ENCODE peak calls at places on chromosomes 13 and 19, in four cellular contexts. T is endothelial cell of umbilical vein, U is A549, S is K562. C is an unnamed sample.

GRCh38 chr13:29758591-29759114 is 91.8 kb downstream of the UBL3 start:
- DNase-seq in U (no peak), T (no peak), S (peak), C (peak)

GRCh38 chr19:16327911-16328823 is 3.5 kb downstream of the KLF2 start:
- DNase-seq in S (no peak), T (peak), U (peak), C (peak)

GRCh38 chr19:6023085-6023682 is 45.2 kb upstream of the RANBP3 start:
- DNase-seq in S (no peak), T (peak), U (no peak), C (peak)

GRCh38 chr19:6856749-6857372 is 30.5 kb upstream of the ADGRE1 start:
- DNase-seq in U (no peak), S (no peak), T (no peak), C (no peak)

GRCh38 chr13:73924607-73925006 is 209.6 kb downstream of the KLF12 start:
- DNase-seq in T (no peak), S (no peak), U (no peak), C (no peak)

GRCh38 chr19:37635076-37636056 is 19.9 kb downstream of the ZFP30 start:
- DNase-seq in S (no peak), U (peak), T (no peak), C (no peak)

GRCh38 chr19:53892981-53893325 is 11.0 kb downstream of the PRKCG start:
- DNase-seq in U (peak), S (peak), T (no peak), C (peak)

GRCh38 chr19:5504115-5504514 is 48.9 kb downstream of the ZNRF4 start:
- DNase-seq in T (no peak), S (no peak), U (no peak), C (no peak)

GRCh38 chr19:28607066-28607583 is 605.8 kb downstream of the UQCRFS1 start:
- DNase-seq in T (no peak), U (no peak), S (no peak), C (no peak)

GRCh38 chr19:50266896-50267295 is 62.3 kb downstream of the KCNC3 start:
- DNase-seq in S (peak), T (no peak), U (no peak), C (no peak)

GRCh38 chr13:76837811-76838210 is 48.4 kb downstream of the KCTD12 start:
- DNase-seq in T (no peak), U (no peak), S (no peak), C (no peak)

GRCh38 chr13:27961227-27962085 is 7.7 kb downstream of the CDX2 start:
- DNase-seq in U (no peak), T (no peak), S (no peak), C (no peak)

GRCh38 chr19:4108767-4109625 is 14.9 kb downstream of the MAP2K2 start:
- DNase-seq in U (no peak), S (no peak), T (no peak), C (peak)

GRCh38 chr13:47033216-47033615 is 136.4 kb upstream of the HTR2A start:
- DNase-seq in S (peak), T (no peak), U (no peak), C (no peak)

GRCh38 chr13:113622791-113623490 is 35.1 kb downstream of the ATP4B start:
- DNase-seq in S (no peak), U (no peak), T (no peak), C (no peak)

GRCh38 chr13:27536361-27537101 is 83.8 kb downstream of the LNX2 start:
- DNase-seq in U (no peak), T (no peak), S (no peak), C (no peak)

GRCh38 chr13:70043685-70044084 is 63.9 kb upstream of the ATXN8OS start:
- DNase-seq in T (no peak), U (no peak), S (no peak), C (peak)

GRCh38 chr13:100423375-100423774 is 165.2 kb downstream of the GGACT start:
- DNase-seq in U (no peak), T (no peak), S (no peak), C (peak)

GRCh38 chr19:7482584-7483439 is 6.0 kb downstream of the PEX11G start:
- DNase-seq in U (no peak), S (peak), T (no peak), C (no peak)

GRCh38 chr13:26019881-26020535 is 31.8 kb downstream of the SHISA2 start:
- DNase-seq in S (no peak), T (peak), U (no peak), C (peak)

GRCh38 chr13:51663980-51664957 is 80.0 kb downstream of the WDFY2 start:
- DNase-seq in T (no peak), U (no peak), S (no peak), C (no peak)

GRCh38 chr13:79246575-79246949 is 159.5 kb downstream of the RBM26 start:
- DNase-seq in U (peak), S (no peak), T (no peak), C (peak)

GRCh38 chr13:29753593-29754485 is 96.6 kb downstream of the UBL3 start:
- DNase-seq in S (no peak), U (no peak), T (no peak), C (no peak)

DNA sequence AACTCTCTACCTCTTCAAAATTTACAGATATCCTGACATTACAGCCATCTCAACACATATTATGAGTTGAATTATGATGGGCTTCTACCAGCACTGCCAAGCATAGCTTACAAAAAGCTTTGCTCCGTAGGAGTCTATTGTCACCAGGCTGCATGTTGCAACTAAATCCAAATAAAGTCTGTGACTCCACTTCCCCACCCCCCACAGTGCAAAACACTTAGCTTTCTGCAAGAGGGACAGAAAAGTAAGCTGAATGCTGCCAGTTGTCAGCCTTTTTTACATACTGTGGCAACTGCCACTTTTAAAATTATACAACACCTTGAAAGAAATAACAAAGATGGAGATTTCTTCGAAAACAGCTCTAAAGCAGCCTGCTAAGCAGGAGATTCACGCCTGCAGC is 189.1 kb downstream of the FGF14 start:
- DNase-seq in U (no peak), T (no peak), S (no peak), C (no peak)
- TF ChIP-seq MYC in U (no peak), T (no peak), S (no peak), C (no peak)

DNA sequence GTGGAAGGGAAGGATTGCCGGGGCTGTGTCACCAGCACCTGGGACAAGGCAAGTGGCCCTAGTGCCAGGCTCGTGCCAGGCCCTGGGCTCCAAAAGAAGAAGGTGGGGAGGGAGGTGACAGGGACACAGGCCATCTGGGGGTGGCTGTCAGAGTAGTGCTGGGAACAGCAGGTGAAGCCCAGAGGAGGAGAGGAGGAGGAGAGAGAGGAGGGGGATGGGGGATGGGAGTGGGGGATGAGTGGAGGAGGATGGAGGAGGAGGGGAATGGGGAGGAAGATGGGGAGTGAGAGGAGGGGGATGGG is 18.7 kb downstream of the LSM4 start:
- DNase-seq in U (no peak), S (no peak), T (no peak), C (no peak)
- H3K4me3 ChIP-seq in U (peak), S (peak), T (no peak), C (peak)

DNA sequence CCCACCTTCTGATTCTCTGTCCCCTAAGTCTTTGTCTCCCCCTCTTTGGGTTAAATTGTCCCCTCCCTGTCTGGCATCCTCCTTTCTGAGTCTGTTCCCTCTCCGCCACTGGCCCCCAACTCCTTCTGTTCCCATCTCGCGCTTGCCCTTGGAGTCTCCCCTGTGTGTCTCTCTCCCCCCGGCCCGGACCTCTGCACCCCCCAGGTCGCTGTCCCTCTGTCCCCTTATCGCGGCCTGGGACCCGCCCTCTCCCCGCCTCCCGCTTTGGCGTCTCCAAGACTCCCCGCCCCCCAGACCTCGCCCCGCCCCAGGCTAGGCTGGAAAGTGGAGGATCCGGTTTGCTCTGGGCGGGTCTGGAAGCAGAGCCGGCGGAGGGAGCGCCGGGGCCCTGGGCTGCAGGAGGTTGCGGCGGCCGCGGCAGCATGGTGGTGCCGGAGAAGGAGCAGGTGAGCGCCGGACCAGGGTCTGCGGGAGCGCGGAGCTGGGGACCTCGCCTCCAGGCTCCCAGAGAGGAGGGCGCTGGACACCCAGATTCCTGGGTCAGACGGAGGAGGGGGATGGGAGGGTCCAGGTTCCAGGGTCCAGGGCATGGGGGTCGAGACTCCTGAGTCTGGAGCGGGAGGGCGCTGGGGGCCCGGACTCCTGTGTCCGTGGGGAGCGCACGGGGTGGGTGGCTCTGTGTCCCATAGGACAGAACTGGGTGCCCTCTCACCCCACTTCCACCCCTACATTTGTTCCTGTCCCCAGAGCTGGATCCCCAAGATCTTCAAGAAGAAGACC is at the start of gene TRPM4:
- DNase-seq in S (peak), U (peak), T (peak), C (peak)
- TF ChIP-seq POLR2A in S (peak), U (peak), T (peak), C (no peak)

DNA sequence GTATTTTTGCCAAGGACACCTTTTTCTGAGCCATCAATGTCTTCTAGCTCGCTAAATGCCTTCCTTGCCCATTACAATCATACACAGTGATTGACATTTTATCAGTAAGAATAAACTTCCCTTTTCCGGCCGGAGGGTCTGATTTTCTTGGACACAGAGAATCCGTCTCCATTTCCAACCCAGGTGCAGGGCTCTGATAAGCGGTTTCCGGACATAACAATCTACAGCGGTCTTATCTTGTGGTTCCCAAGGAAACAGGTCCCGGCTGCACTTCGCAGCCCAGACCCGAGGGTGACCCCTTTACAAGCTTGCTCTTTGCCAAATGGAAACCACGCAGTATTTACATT is 5.1 kb upstream of the ZNF77 start:
- DNase-seq in T (peak), U (peak), S (peak), C (peak)
- TF ChIP-seq MYC in T (no peak), U (no peak), S (no peak), C (no peak)

GRCh38 chr19:18009412-18010066 is 1.6 kb downstream of the ARRDC2 start:
- DNase-seq in S (no peak), T (no peak), U (no peak), C (peak)
- H3K4me3 ChIP-seq in S (no peak), T (no peak), U (no peak), C (no peak)

GRCh38 chr19:10384580-10384979 is 4.2 kb upstream of the TYK2 start:
- DNase-seq in S (no peak), T (no peak), U (no peak), C (no peak)

GRCh38 chr19:10379880-10380310 is 477 bp downstream of the TYK2 start:
- DNase-seq in T (peak), S (peak), U (no peak), C (no peak)

GRCh38 chr19:10378124-10378523 is 2.2 kb downstream of the TYK2 start:
- DNase-seq in U (no peak), S (no peak), T (no peak), C (no peak)

GRCh38 chr19:10380311-10381102 is at the start of gene TYK2:
- DNase-seq in T (peak), S (peak), U (peak), C (peak)
- TF ChIP-seq POLR2A in T (peak), S (peak), U (peak), C (peak)

DNA sequence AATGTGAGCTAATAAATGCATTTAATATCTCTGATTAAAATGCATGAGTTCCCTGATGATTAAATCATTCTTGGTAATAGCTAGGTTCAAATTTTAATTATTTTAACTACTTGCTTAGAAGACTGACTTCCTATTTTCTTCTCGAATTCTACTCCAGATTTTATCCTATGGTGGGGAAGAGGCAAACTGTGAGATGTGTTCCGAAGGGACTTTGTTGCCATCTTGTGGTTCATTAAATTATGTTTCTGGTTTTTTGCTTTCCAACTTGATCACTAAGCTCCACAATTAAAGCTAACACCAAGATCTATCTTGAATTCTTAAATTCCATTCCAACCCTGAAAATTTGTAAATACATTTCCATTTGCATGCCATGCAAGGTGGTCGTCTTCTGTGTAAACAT is 538.4 kb upstream of the PCDH20 start:
- DNase-seq in T (peak), U (peak), S (no peak), C (peak)
- TF ChIP-seq MYC in T (no peak), U (no peak), S (no peak), C (no peak)

GRCh38 chr13:33349996-33350826 is 64.7 kb upstream of the STARD13 start:
- DNase-seq in S (no peak), T (peak), U (no peak), C (no peak)

GRCh38 chr13:33345842-33346241 is 60.3 kb upstream of the STARD13 start:
- DNase-seq in S (no peak), U (no peak), T (no peak), C (no peak)

GRCh38 chr13:33347866-33348265 is 62.3 kb upstream of the STARD13 start:
- DNase-seq in U (no peak), T (no peak), S (no peak), C (no peak)

GRCh38 chr13:33349314-33349995 is 63.9 kb upstream of the STARD13 start:
- DNase-seq in U (no peak), S (no peak), T (no peak), C (no peak)

GRCh38 chr13:33348366-33348765 is 62.8 kb upstream of the STARD13 start:
- DNase-seq in S (no peak), T (no peak), U (no peak), C (no peak)
- H3K4me3 ChIP-seq in S (no peak), T (no peak), U (no peak), C (no peak)